ENCODE peak calls at places on chromosomes 12 and 14, in eight cellular contexts. S is MM.1S, P is uterus, G is pancreas, R is left ventricle myocardium inferior, J is upper lobe of left lung, D is BJ, N is lower lobe of right lung. A is an unnamed sample.

GRCh38 chr12:104958946-104959841 is 1.1 kb upstream of the SLC41A2 start:
- DNase-seq in S (no peak), P (no peak), G (peak; percentile 24), R (no peak), J (no peak), D (peak; percentile 17), N (no peak), A (no peak)

GRCh38 chr12:12441891-12442461 is 85.1 kb downstream of the BORCS5 start:
- DNase-seq in S (no peak), P (no peak), G (no peak), R (no peak), J (no peak), D (no peak), N (no peak), A (no peak)

GRCh38 chr12:119956047-119956446 is 33.0 kb upstream of the BICDL1 start:
- DNase-seq in S (no peak), P (no peak), G (no peak), R (no peak), J (no peak), D (no peak), N (no peak), A (no peak)

GRCh38 chr14:24426912-24427536 is 2.4 kb downstream of the CBLN3 start:
- DNase-seq in S (no peak), P (no peak), G (peak; percentile 76), R (no peak), J (no peak), D (no peak), N (no peak), A (no peak)

GRCh38 chr14:97771340-97772045 is 974.3 kb downstream of the VRK1 start:
- DNase-seq in S (no peak), P (no peak), G (no peak), R (no peak), J (no peak), D (no peak), N (no peak), A (no peak)

GRCh38 chr12:55624056-55624455 is 12.6 kb upstream of the OR10P1 start:
- DNase-seq in S (no peak), P (no peak), G (no peak), R (no peak), J (no peak), D (no peak), N (no peak), A (no peak)

GRCh38 chr14:39956372-39956771 is 524.1 kb upstream of the FBXO33 start:
- DNase-seq in S (peak; percentile 6), P (no peak), G (no peak), R (no peak), J (no peak), D (no peak), N (no peak), A (no peak)

GRCh38 chr12:53862206-53862605 is 76.4 kb upstream of the HOXC13 start:
- DNase-seq in S (no peak), P (no peak), G (no peak), R (no peak), J (no peak), D (no peak), N (no peak), A (no peak)

GRCh38 chr12:106010746-106011145 is 128.0 kb downstream of the NUAK1 start:
- DNase-seq in S (no peak), P (no peak), G (no peak), R (no peak), J (no peak), D (peak; percentile 39), N (no peak), A (no peak)

GRCh38 chr12:58346032-58346632 is 404.8 kb downstream of the ATP23 start:
- DNase-seq in S (peak; percentile 49), P (no peak), G (no peak), R (no peak), J (no peak), D (no peak), N (no peak), A (no peak)

GRCh38 chr12:117018276-117018675 is 80.9 kb downstream of the TESC start:
- DNase-seq in S (no peak), P (no peak), G (no peak), R (no peak), J (no peak), D (no peak), N (no peak), A (no peak)

GRCh38 chr12:129659927-129660326 is 243.9 kb downstream of the TMEM132D start:
- DNase-seq in S (no peak), P (no peak), G (no peak), R (no peak), J (no peak), D (no peak), N (no peak), A (no peak)

GRCh38 chr12:644818-645552 is 18.3 kb downstream of the NINJ2 start:
- DNase-seq in S (no peak), P (no peak), G (no peak), R (no peak), J (no peak), D (no peak), N (no peak), A (no peak)

GRCh38 chr14:102827716-102828115 is 50.5 kb downstream of the TRAF3 start:
- DNase-seq in S (no peak), P (no peak), G (no peak), R (no peak), J (peak; percentile 60), D (no peak), N (no peak), A (no peak)

GRCh38 chr12:122021822-122022392 is at the start of gene BCL7A:
- DNase-seq in S (peak; percentile 9), P (peak; percentile 70), G (peak; percentile 73), R (peak; percentile 70), J (peak; percentile 94), D (no peak), N (peak; percentile 72), A (peak; percentile 34)

GRCh38 chr12:68844788-68845695 is 37.1 kb downstream of the MDM2 start:
- DNase-seq in S (no peak), P (no peak), G (no peak), R (no peak), J (no peak), D (no peak), N (no peak), A (no peak)

GRCh38 chr12:3492868-3493224 is 1.8 kb downstream of the PRMT8 start:
- DNase-seq in S (no peak), P (no peak), G (no peak), R (no peak), J (no peak), D (no peak), N (no peak), A (no peak)

GRCh38 chr12:132720606-132721005 is 10.0 kb downstream of the PGAM5 start:
- DNase-seq in S (no peak), P (no peak), G (no peak), R (no peak), J (no peak), D (no peak), N (no peak), A (no peak)

GRCh38 chr14:76196980-76197379 is 45.3 kb downstream of the GPATCH2L start:
- DNase-seq in S (no peak), P (no peak), G (no peak), R (no peak), J (no peak), D (no peak), N (no peak), A (no peak)

GRCh38 chr12:115632323-115632722 is 645.2 kb downstream of the MED13L start:
- DNase-seq in S (no peak), P (no peak), G (no peak), R (no peak), J (no peak), D (no peak), N (no peak), A (no peak)

GRCh38 chr12:127722651-127723050 is 544.3 kb upstream of the TMEM132C start:
- DNase-seq in S (no peak), P (no peak), G (no peak), R (no peak), J (no peak), D (no peak), N (no peak), A (no peak)

GRCh38 chr12:12726543-12727093 is 9.4 kb downstream of the CDKN1B start:
- DNase-seq in S (peak; percentile 45), P (no peak), G (no peak), R (no peak), J (no peak), D (peak; percentile 75), N (no peak), A (peak; percentile 64)

GRCh38 chr12:115102450-115102849 is 418.5 kb upstream of the TBX3 start:
- DNase-seq in S (no peak), P (no peak), G (no peak), R (no peak), J (no peak), D (no peak), N (no peak), A (no peak)

GRCh38 chr12:124788936-124789555 is 74.6 kb downstream of the SCARB1 start:
- DNase-seq in S (no peak), P (no peak), G (no peak), R (no peak), J (no peak), D (no peak), N (no peak), A (no peak)

GRCh38 chr14:23407516-23408306 is at the start of gene MYH6:
- DNase-seq in S (no peak), P (no peak), G (no peak), R (no peak), J (no peak), D (no peak), N (peak; percentile 16), A (no peak)

DNA sequence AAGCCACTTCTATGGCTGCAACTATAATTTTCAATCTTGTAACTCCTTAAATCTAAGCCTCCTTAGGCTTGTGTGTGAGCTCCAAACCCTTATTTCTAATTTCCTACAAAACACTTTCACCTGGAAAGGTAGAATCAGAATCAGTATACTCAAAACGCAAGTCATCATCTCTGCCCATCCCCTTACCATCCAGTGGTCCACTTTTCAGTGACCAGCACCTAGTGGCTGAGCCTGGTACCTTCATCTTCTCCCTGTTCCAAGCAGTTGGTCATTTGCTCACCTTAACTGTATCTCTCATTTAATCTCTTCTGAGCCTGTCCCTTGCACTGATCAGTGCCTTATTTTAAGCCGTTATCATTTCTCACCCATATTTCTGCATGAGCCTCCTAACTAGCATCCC is 107.9 kb downstream of the PPM1H start:
- DNase-seq in S (no peak), P (no peak), G (no peak), R (no peak), J (no peak), D (no peak), N (no peak), A (no peak)
- TF ChIP-seq CTCF in S (peak; percentile 6), P (no peak), G (no peak), R (no peak), J (no peak), D (peak; percentile 8), N (no peak), A (no peak)

GRCh38 chr14:106556665-106557289 is 1030.4 kb downstream of the TMEM121 start:
- DNase-seq in S (peak; percentile 46), P (no peak), G (peak; percentile 48), R (no peak), J (peak; percentile 92), D (no peak), N (peak; percentile 77), A (no peak)
- TF ChIP-seq CTCF in S (peak; percentile 65), P (no peak), G (peak; percentile 72), R (peak; percentile 50), J (peak; percentile 35), D (peak; percentile 16), N (peak; percentile 72), A (no peak)

GRCh38 chr14:104206281-104206904 is 68.0 kb downstream of the KIF26A start:
- DNase-seq in S (no peak), P (no peak), G (no peak), R (no peak), J (peak; percentile 73), D (no peak), N (no peak), A (no peak)
- TF ChIP-seq CTCF in S (no peak), P (no peak), G (no peak), R (no peak), J (no peak), D (no peak), N (no peak), A (no peak)

GRCh38 chr14:94536836-94537235 is 24.4 kb upstream of the SERPINA4 start:
- DNase-seq in S (no peak), P (no peak), G (no peak), R (no peak), J (no peak), D (no peak), N (no peak), A (no peak)
- TF ChIP-seq CTCF in S (no peak), P (no peak), G (no peak), R (no peak), J (no peak), D (no peak), N (no peak), A (peak; percentile 13)

A was measured in AG09309.